ENCODE peak calls at places on chromosomes 3 and 15, in nine cellular contexts. One of them, this sample, is unnamed.

GRCh38 chr15:77335298-77335697 is 84.6 kb downstream of the PEAK1 start:
- DNase-seq in heart right ventricle: peak; percentile 60
- DNase-seq in uterus: no peak
- DNase-seq in Peyer's patch: no peak
- DNase-seq in mammary epithelial cell: no peak
- DNase-seq in endodermal cell: no peak
- DNase-seq in ovary: no peak
- DNase-seq in right lobe of liver: no peak
- DNase-seq in transverse colon: no peak
- DNase-seq in this sample: no peak

GRCh38 chr15:100959066-100960050 is 40.2 kb downstream of the LRRK1 start:
- DNase-seq in Peyer's patch: no peak
- DNase-seq in heart right ventricle: no peak
- DNase-seq in right lobe of liver: peak; percentile 23
- DNase-seq in transverse colon: no peak
- DNase-seq in uterus: no peak
- DNase-seq in ovary: no peak
- DNase-seq in mammary epithelial cell: no peak
- DNase-seq in endodermal cell: no peak
- DNase-seq in this sample: no peak

GRCh38 chr3:153315781-153316180 is 153.8 kb downstream of the RAP2B start:
- DNase-seq in heart right ventricle: no peak
- DNase-seq in Peyer's patch: no peak
- DNase-seq in endodermal cell: no peak
- DNase-seq in transverse colon: no peak
- DNase-seq in ovary: no peak
- DNase-seq in right lobe of liver: no peak
- DNase-seq in mammary epithelial cell: no peak
- DNase-seq in uterus: no peak
- DNase-seq in this sample: no peak

GRCh38 chr15:29535952-29536351 is 266.3 kb upstream of the NSMCE3 start:
- DNase-seq in right lobe of liver: no peak
- DNase-seq in heart right ventricle: no peak
- DNase-seq in uterus: no peak
- DNase-seq in endodermal cell: no peak
- DNase-seq in mammary epithelial cell: no peak
- DNase-seq in transverse colon: no peak
- DNase-seq in ovary: no peak
- DNase-seq in Peyer's patch: no peak
- DNase-seq in this sample: no peak

GRCh38 chr15:43799209-43799944 is 643 bp downstream of the SERINC4 start:
- DNase-seq in Peyer's patch: no peak
- DNase-seq in ovary: no peak
- DNase-seq in mammary epithelial cell: no peak
- DNase-seq in transverse colon: peak; percentile 32
- DNase-seq in endodermal cell: peak; percentile 61
- DNase-seq in right lobe of liver: no peak
- DNase-seq in uterus: no peak
- DNase-seq in heart right ventricle: no peak
- DNase-seq in this sample: no peak

GRCh38 chr3:155737844-155738460 is 6.9 kb downstream of the PLCH1 start:
- DNase-seq in mammary epithelial cell: no peak
- DNase-seq in ovary: no peak
- DNase-seq in Peyer's patch: peak; percentile 53
- DNase-seq in heart right ventricle: no peak
- DNase-seq in uterus: no peak
- DNase-seq in transverse colon: peak; percentile 76
- DNase-seq in endodermal cell: no peak
- DNase-seq in right lobe of liver: no peak
- DNase-seq in this sample: no peak

GRCh38 chr3:124974691-124975090 is 40.1 kb upstream of the MUC13 start:
- DNase-seq in ovary: no peak
- DNase-seq in right lobe of liver: no peak
- DNase-seq in Peyer's patch: no peak
- DNase-seq in uterus: no peak
- DNase-seq in endodermal cell: no peak
- DNase-seq in transverse colon: peak; percentile 70
- DNase-seq in heart right ventricle: no peak
- DNase-seq in mammary epithelial cell: no peak
- DNase-seq in this sample: no peak

GRCh38 chr3:188635258-188636038 is 481.5 kb downstream of the LPP start:
- DNase-seq in transverse colon: no peak
- DNase-seq in right lobe of liver: no peak
- DNase-seq in endodermal cell: no peak
- DNase-seq in uterus: no peak
- DNase-seq in mammary epithelial cell: no peak
- DNase-seq in ovary: no peak
- DNase-seq in heart right ventricle: no peak
- DNase-seq in Peyer's patch: no peak
- DNase-seq in this sample: no peak

GRCh38 chr3:143090966-143091365 is 28.6 kb upstream of the CHST2 start:
- DNase-seq in Peyer's patch: no peak
- DNase-seq in right lobe of liver: no peak
- DNase-seq in endodermal cell: no peak
- DNase-seq in ovary: no peak
- DNase-seq in transverse colon: no peak
- DNase-seq in uterus: no peak
- DNase-seq in mammary epithelial cell: no peak
- DNase-seq in heart right ventricle: no peak
- DNase-seq in this sample: no peak

GRCh38 chr3:126109860-126110235 is 25.9 kb upstream of the SLC41A3 start:
- DNase-seq in endodermal cell: no peak
- DNase-seq in heart right ventricle: no peak
- DNase-seq in right lobe of liver: no peak
- DNase-seq in mammary epithelial cell: peak; percentile 8
- DNase-seq in uterus: peak; percentile 6
- DNase-seq in Peyer's patch: no peak
- DNase-seq in transverse colon: no peak
- DNase-seq in ovary: no peak
- DNase-seq in this sample: no peak

GRCh38 chr15:65918357-65918920 is 49.1 kb downstream of the RAB11A start:
- DNase-seq in mammary epithelial cell: no peak
- DNase-seq in transverse colon: no peak
- DNase-seq in heart right ventricle: no peak
- DNase-seq in Peyer's patch: no peak
- DNase-seq in uterus: no peak
- DNase-seq in ovary: no peak
- DNase-seq in endodermal cell: no peak
- DNase-seq in right lobe of liver: no peak
- DNase-seq in this sample: no peak

GRCh38 chr3:129602730-129603560 is 3.5 kb downstream of the PLXND1 start:
- DNase-seq in right lobe of liver: peak; percentile 65
- DNase-seq in mammary epithelial cell: no peak
- DNase-seq in transverse colon: peak; percentile 56
- DNase-seq in ovary: peak; percentile 83
- DNase-seq in Peyer's patch: no peak
- DNase-seq in heart right ventricle: peak; percentile 88
- DNase-seq in uterus: peak; percentile 92
- DNase-seq in endodermal cell: peak; percentile 93
- DNase-seq in this sample: peak; percentile 82

GRCh38 chr3:189001559-189001958 is 170.2 kb upstream of the TPRG1 start:
- DNase-seq in transverse colon: no peak
- DNase-seq in right lobe of liver: no peak
- DNase-seq in mammary epithelial cell: peak; percentile 81
- DNase-seq in Peyer's patch: no peak
- DNase-seq in endodermal cell: no peak
- DNase-seq in ovary: no peak
- DNase-seq in heart right ventricle: no peak
- DNase-seq in uterus: no peak
- DNase-seq in this sample: no peak

GRCh38 chr15:41840092-41840491 is 1.4 kb downstream of the PLA2G4B start:
- DNase-seq in ovary: no peak
- DNase-seq in endodermal cell: no peak
- DNase-seq in right lobe of liver: no peak
- DNase-seq in Peyer's patch: no peak
- DNase-seq in heart right ventricle: no peak
- DNase-seq in transverse colon: no peak
- DNase-seq in mammary epithelial cell: no peak
- DNase-seq in uterus: no peak
- DNase-seq in this sample: no peak

GRCh38 chr3:172199850-172200369 is 160.5 kb downstream of the FNDC3B start:
- DNase-seq in transverse colon: no peak
- DNase-seq in right lobe of liver: no peak
- DNase-seq in heart right ventricle: no peak
- DNase-seq in endodermal cell: no peak
- DNase-seq in Peyer's patch: no peak
- DNase-seq in mammary epithelial cell: no peak
- DNase-seq in ovary: no peak
- DNase-seq in uterus: no peak
- DNase-seq in this sample: no peak

GRCh38 chr3:172197344-172197743 is 158.0 kb downstream of the FNDC3B start:
- DNase-seq in right lobe of liver: no peak
- DNase-seq in mammary epithelial cell: no peak
- DNase-seq in Peyer's patch: no peak
- DNase-seq in uterus: no peak
- DNase-seq in ovary: no peak
- DNase-seq in endodermal cell: no peak
- DNase-seq in heart right ventricle: no peak
- DNase-seq in transverse colon: no peak
- DNase-seq in this sample: no peak

GRCh38 chr3:172201136-172201989 is 162.0 kb downstream of the FNDC3B start:
- DNase-seq in transverse colon: peak; percentile 74
- DNase-seq in Peyer's patch: peak; percentile 56
- DNase-seq in heart right ventricle: peak; percentile 92
- DNase-seq in uterus: peak; percentile 75
- DNase-seq in mammary epithelial cell: peak; percentile 67
- DNase-seq in right lobe of liver: peak; percentile 66
- DNase-seq in endodermal cell: no peak
- DNase-seq in ovary: peak; percentile 83
- DNase-seq in this sample: peak; percentile 69

GRCh38 chr3:172195393-172195754 is 156.0 kb downstream of the FNDC3B start:
- DNase-seq in Peyer's patch: no peak
- DNase-seq in ovary: no peak
- DNase-seq in uterus: no peak
- DNase-seq in right lobe of liver: no peak
- DNase-seq in transverse colon: no peak
- DNase-seq in mammary epithelial cell: no peak
- DNase-seq in endodermal cell: no peak
- DNase-seq in heart right ventricle: no peak
- DNase-seq in this sample: no peak

DNA sequence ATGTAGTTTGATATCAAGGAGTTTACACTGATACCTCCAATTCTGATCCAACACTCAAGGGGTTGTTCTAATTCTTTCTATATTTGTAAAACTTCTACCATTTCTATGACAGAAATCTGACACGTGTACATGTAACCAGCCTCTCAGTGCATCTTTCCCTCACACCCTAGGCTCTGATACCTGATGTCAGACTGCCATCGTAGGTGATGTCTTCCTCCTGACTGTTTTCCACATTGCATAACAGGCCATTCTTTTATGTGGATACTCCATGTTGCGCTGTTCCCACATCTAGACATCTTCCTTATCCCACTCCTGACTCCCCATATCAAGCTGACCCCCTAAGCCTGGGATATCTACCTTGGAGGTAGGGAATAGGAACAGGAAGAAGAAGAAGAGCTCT is 159.1 kb downstream of the FNDC3B start:
- DNase-seq in transverse colon: no peak
- DNase-seq in uterus: no peak
- DNase-seq in Peyer's patch: no peak
- DNase-seq in endodermal cell: no peak
- DNase-seq in mammary epithelial cell: no peak
- DNase-seq in right lobe of liver: no peak
- DNase-seq in ovary: no peak
- DNase-seq in heart right ventricle: no peak
- DNase-seq in this sample: no peak
- H3K4me1 ChIP-seq in transverse colon: peaks cover 25% of the 10 kb centered on the region
- H3K4me1 ChIP-seq in uterus: peaks cover 5% of the 10 kb centered on the region
- H3K4me1 ChIP-seq in Peyer's patch: no peaks in the 10 kb centered on the region
- H3K4me1 ChIP-seq in endodermal cell: peaks cover 14% of the 10 kb centered on the region
- H3K4me1 ChIP-seq in mammary epithelial cell: peaks cover 25% of the 10 kb centered on the region
- H3K4me1 ChIP-seq in right lobe of liver: peaks cover 8% of the 10 kb centered on the region
- H3K4me1 ChIP-seq in ovary: peaks cover 8% of the 10 kb centered on the region
- H3K4me1 ChIP-seq in heart right ventricle: peaks cover 56% of the 10 kb centered on the region
- H3K4me1 ChIP-seq in this sample: peaks cover 34% of the 10 kb centered on the region

GRCh38 chr3:80230954-80231353 is 463.2 kb upstream of the ROBO1 start:
- DNase-seq in transverse colon: no peak
- DNase-seq in mammary epithelial cell: no peak
- DNase-seq in endodermal cell: no peak
- DNase-seq in uterus: no peak
- DNase-seq in heart right ventricle: no peak
- DNase-seq in right lobe of liver: no peak
- DNase-seq in ovary: no peak
- DNase-seq in Peyer's patch: no peak
- DNase-seq in this sample: no peak

GRCh38 chr3:80232760-80233159 is 465.0 kb upstream of the ROBO1 start:
- DNase-seq in uterus: no peak
- DNase-seq in ovary: no peak
- DNase-seq in right lobe of liver: no peak
- DNase-seq in Peyer's patch: no peak
- DNase-seq in transverse colon: no peak
- DNase-seq in mammary epithelial cell: peak; percentile 90
- DNase-seq in heart right ventricle: no peak
- DNase-seq in endodermal cell: peak; percentile 56
- DNase-seq in this sample: no peak

GRCh38 chr3:80227216-80227615 is 459.4 kb upstream of the ROBO1 start:
- DNase-seq in heart right ventricle: no peak
- DNase-seq in ovary: no peak
- DNase-seq in mammary epithelial cell: peak; percentile 38
- DNase-seq in right lobe of liver: no peak
- DNase-seq in Peyer's patch: no peak
- DNase-seq in transverse colon: no peak
- DNase-seq in endodermal cell: no peak
- DNase-seq in uterus: no peak
- DNase-seq in this sample: no peak
- TF ChIP-seq CTCF in heart right ventricle: no peak
- TF ChIP-seq CTCF in ovary: no peak
- TF ChIP-seq CTCF in mammary epithelial cell: no peak
- TF ChIP-seq CTCF in right lobe of liver: no peak
- TF ChIP-seq CTCF in Peyer's patch: no peak
- TF ChIP-seq CTCF in transverse colon: no peak
- TF ChIP-seq CTCF in endodermal cell: no peak
- TF ChIP-seq CTCF in uterus: no peak
- TF ChIP-seq CTCF in this sample: no peak

GRCh38 chr3:191342391-191342790 is 12.1 kb upstream of the UTS2B start:
- DNase-seq in uterus: no peak
- DNase-seq in Peyer's patch: no peak
- DNase-seq in endodermal cell: no peak
- DNase-seq in right lobe of liver: no peak
- DNase-seq in ovary: no peak
- DNase-seq in heart right ventricle: no peak
- DNase-seq in mammary epithelial cell: no peak
- DNase-seq in transverse colon: no peak
- DNase-seq in this sample: no peak
- H3K4me1 ChIP-seq in uterus: no peaks in the 10 kb centered on the region
- H3K4me1 ChIP-seq in Peyer's patch: no peaks in the 10 kb centered on the region
- H3K4me1 ChIP-seq in endodermal cell: no peaks in the 10 kb centered on the region
- H3K4me1 ChIP-seq in right lobe of liver: peaks cover 4% of the 10 kb centered on the region
- H3K4me1 ChIP-seq in ovary: peaks cover 19% of the 10 kb centered on the region
- H3K4me1 ChIP-seq in heart right ventricle: peaks cover 93% of the 10 kb centered on the region
- H3K4me1 ChIP-seq in mammary epithelial cell: peaks cover 11% of the 10 kb centered on the region
- H3K4me1 ChIP-seq in transverse colon: peaks cover 17% of the 10 kb centered on the region
- H3K4me1 ChIP-seq in this sample: peaks cover 58% of the 10 kb centered on the region

DNA sequence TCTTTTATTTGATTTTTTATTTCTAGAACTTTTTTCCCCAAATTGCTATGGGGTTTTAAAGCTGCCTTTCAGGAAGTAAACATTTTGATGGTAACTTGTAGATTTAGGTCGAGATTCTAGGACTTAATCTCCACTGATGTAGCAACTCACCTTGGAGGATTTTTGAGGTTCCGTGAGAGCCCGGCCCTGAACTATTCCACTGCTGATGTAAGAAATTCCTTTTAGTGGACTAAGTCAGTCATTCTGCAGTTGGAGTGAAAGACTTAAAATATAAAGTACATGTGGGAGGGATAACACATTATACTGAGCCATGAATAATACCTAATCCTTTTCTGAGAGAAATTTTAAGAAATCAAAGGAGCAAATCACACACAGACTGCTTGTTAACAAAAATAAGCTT is 12.6 kb upstream of the LRRC34 start:
- DNase-seq in right lobe of liver: no peak
- DNase-seq in heart right ventricle: no peak
- DNase-seq in Peyer's patch: no peak
- DNase-seq in uterus: no peak
- DNase-seq in transverse colon: no peak
- DNase-seq in endodermal cell: no peak
- DNase-seq in mammary epithelial cell: no peak
- DNase-seq in ovary: no peak
- DNase-seq in this sample: no peak
- TF ChIP-seq CTCF in right lobe of liver: no peak
- TF ChIP-seq CTCF in heart right ventricle: no peak
- TF ChIP-seq CTCF in Peyer's patch: no peak
- TF ChIP-seq CTCF in uterus: no peak
- TF ChIP-seq CTCF in transverse colon: no peak
- TF ChIP-seq CTCF in endodermal cell: no peak
- TF ChIP-seq CTCF in mammary epithelial cell: no peak
- TF ChIP-seq CTCF in ovary: no peak
- TF ChIP-seq CTCF in this sample: no peak